ENCODE peak calls at places on chromosome 9, in six cellular contexts. H, X, L, P, F and R are unnamed samples.
A peak's percentile ranks its signal among the peaks of the same experiment; 100 is the strongest.

GRCh38 chr9:78893758-78894157 is 596.8 kb downstream of the PSAT1 start:
- DNase-seq in H (no peak), X (no peak), L (no peak), P (no peak), F (no peak), R (no peak)

GRCh38 chr9:94984891-94985476 is 258.5 kb downstream of the AOPEP start:
- DNase-seq in H (no peak), X (no peak), L (no peak), P (no peak), F (no peak), R (no peak)

GRCh38 chr9:92988215-92988731 is 41.0 kb downstream of the FGD3 start:
- DNase-seq in H (no peak), X (no peak), L (no peak), P (peak; percentile 92), F (no peak), R (no peak)

GRCh38 chr9:32968101-32969011 is 33.1 kb downstream of the APTX start:
- DNase-seq in H (peak; percentile 60), X (no peak), L (peak; percentile 23), P (no peak), F (peak; percentile 47), R (peak; percentile 72)

GRCh38 chr9:33153666-33154065 is 13.5 kb downstream of the B4GALT1 start:
- DNase-seq in H (no peak), X (no peak), L (no peak), P (no peak), F (no peak), R (no peak)

GRCh38 chr9:20511680-20512079 is 110.6 kb downstream of the MLLT3 start:
- DNase-seq in H (no peak), X (no peak), L (no peak), P (no peak), F (no peak), R (no peak)

GRCh38 chr9:89844535-89844934 is 239.7 kb downstream of the GADD45G start:
- DNase-seq in H (no peak), X (peak; percentile 72), L (no peak), P (no peak), F (no peak), R (no peak)

GRCh38 chr9:72476617-72477375 is 44.6 kb upstream of the TMC1 start:
- DNase-seq in H (no peak), X (no peak), L (no peak), P (peak; percentile 98), F (no peak), R (peak; percentile 56)

GRCh38 chr9:4299006-4299795 is 667 bp downstream of the GLIS3 start:
- DNase-seq in H (peak; percentile 65), X (peak; percentile 66), L (peak; percentile 12), P (peak; percentile 34), F (peak; percentile 46), R (peak; percentile 94)

GRCh38 chr9:22693151-22693550 is 246.5 kb downstream of the DMRTA1 start:
- DNase-seq in H (no peak), X (no peak), L (no peak), P (no peak), F (no peak), R (no peak)

GRCh38 chr9:13750061-13750460 is 470.6 kb upstream of the MPDZ start:
- DNase-seq in H (no peak), X (no peak), L (no peak), P (peak; percentile 77), F (no peak), R (peak; percentile 77)

GRCh38 chr9:4097490-4097889 is 202.4 kb downstream of the GLIS3 start:
- DNase-seq in H (no peak), X (no peak), L (no peak), P (no peak), F (no peak), R (no peak)

GRCh38 chr9:38096238-38096805 is 27.3 kb upstream of the SHB start:
- DNase-seq in H (peak; percentile 63), X (no peak), L (peak; percentile 89), P (no peak), F (no peak), R (no peak)

GRCh38 chr9:92564982-92565381 is 29.2 kb upstream of the ECM2 start:
- DNase-seq in H (no peak), X (no peak), L (no peak), P (no peak), F (no peak), R (no peak)

GRCh38 chr9:37963936-37964739 is 60.2 kb upstream of the SLC25A51 start:
- DNase-seq in H (no peak), X (peak; percentile 85), L (no peak), P (peak; percentile 85), F (no peak), R (peak; percentile 94)

GRCh38 chr9:17229945-17230560 is 95.2 kb downstream of the CNTLN start:
- DNase-seq in H (no peak), X (no peak), L (no peak), P (no peak), F (no peak), R (no peak)

GRCh38 chr9:137240321-137240840 is 706 bp upstream of the TUBB4B start:
- DNase-seq in H (peak; percentile 88), X (peak; percentile 90), L (peak; percentile 70), P (no peak), F (peak; percentile 83), R (peak; percentile 98)

GRCh38 chr9:134303601-134304000 is 22.7 kb upstream of the RXRA start:
- DNase-seq in H (peak; percentile 41), X (peak; percentile 21), L (no peak), P (no peak), F (no peak), R (peak; percentile 4)

GRCh38 chr9:72703574-72703973 is 182.2 kb downstream of the TMC1 start:
- DNase-seq in H (no peak), X (no peak), L (no peak), P (no peak), F (no peak), R (no peak)

GRCh38 chr9:125492719-125493118 is 214.3 kb downstream of the MAPKAP1 start:
- DNase-seq in H (no peak), X (no peak), L (no peak), P (no peak), F (no peak), R (no peak)

GRCh38 chr9:130872058-130872453 is 24.6 kb downstream of the QRFP start:
- DNase-seq in H (no peak), X (no peak), L (no peak), P (no peak), F (no peak), R (no peak)

GRCh38 chr9:129665008-129665771 is at the start of gene PRRX2:
- DNase-seq in H (no peak), X (no peak), L (no peak), P (no peak), F (peak; percentile 39), R (peak; percentile 95)

GRCh38 chr9:89418882-89419641 is 78.9 kb downstream of the SEMA4D start:
- DNase-seq in H (no peak), X (no peak), L (no peak), P (no peak), F (no peak), R (no peak)

GRCh38 chr9:87395804-87396458 is 101.7 kb upstream of the DAPK1 start:
- DNase-seq in H (no peak), X (no peak), L (no peak), P (no peak), F (no peak), R (no peak)

GRCh38 chr9:93622725-93623124 is 46.3 kb downstream of the PHF2 start:
- DNase-seq in H (no peak), X (no peak), L (no peak), P (no peak), F (no peak), R (no peak)

GRCh38 chr9:78539904-78540303 is 243.0 kb downstream of the PSAT1 start:
- DNase-seq in H (peak; percentile 85), X (no peak), L (peak; percentile 63), P (peak; percentile 77), F (no peak), R (no peak)

GRCh38 chr9:115964710-115965347 is 188.8 kb upstream of the PAPPA start:
- DNase-seq in H (no peak), X (no peak), L (no peak), P (no peak), F (no peak), R (no peak)

GRCh38 chr9:122356627-122357026 is 14.2 kb upstream of the PTGS1 start:
- DNase-seq in H (no peak), X (no peak), L (no peak), P (no peak), F (no peak), R (no peak)
- TF ChIP-seq CTCF in H (no peak), X (no peak), L (no peak), P (peak; percentile 40), F (no peak), R (peak; percentile 49)

DNA sequence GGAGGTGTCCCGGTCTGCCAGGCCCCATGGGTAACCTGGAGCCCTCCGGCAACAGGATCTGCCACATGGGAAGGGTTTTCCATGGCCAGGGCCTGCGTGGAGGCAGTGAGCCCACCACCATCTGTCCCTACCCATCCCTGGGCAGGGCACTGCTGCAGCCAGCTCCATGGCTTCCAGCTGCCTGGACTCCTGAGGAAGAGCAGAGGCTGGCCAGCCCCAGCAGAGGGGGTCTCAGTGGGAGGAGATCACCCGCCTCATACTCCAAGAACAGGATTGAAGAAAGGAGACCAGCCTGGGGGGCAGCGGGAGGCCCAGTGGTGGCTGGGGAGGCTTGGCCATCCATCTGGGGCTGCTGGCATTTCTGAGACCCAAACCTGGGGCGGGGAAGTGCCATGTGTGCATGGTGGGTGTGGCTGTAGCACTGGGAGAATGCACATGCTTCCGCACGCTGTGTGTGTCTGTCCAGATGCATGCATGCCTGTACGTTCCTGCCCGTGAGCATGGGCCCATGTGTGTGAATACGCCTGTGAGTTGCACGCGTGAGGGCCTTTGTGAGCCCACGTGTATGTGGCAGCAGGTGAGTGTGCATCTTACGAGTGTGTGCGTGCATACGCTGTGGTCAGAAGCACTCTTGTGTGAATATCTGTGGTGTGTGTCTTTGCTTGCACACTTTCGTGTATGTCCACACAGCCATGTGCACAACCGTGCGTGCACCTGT is 78.5 kb downstream of the LMX1B start:
- DNase-seq in H (peak; percentile 43), X (no peak), L (no peak), P (no peak), F (no peak), R (peak; percentile 67)
- H3K27me3 ChIP-seq in H (peaks cover 27% of the 10 kb centered on the region), X (peaks cover 42% of the 10 kb centered on the region), L (peaks cover 24% of the 10 kb centered on the region), P (peaks cover 53% of the 10 kb centered on the region), F (peaks cover 7% of the 10 kb centered on the region), R (peaks cover 4% of the 10 kb centered on the region)

DNA sequence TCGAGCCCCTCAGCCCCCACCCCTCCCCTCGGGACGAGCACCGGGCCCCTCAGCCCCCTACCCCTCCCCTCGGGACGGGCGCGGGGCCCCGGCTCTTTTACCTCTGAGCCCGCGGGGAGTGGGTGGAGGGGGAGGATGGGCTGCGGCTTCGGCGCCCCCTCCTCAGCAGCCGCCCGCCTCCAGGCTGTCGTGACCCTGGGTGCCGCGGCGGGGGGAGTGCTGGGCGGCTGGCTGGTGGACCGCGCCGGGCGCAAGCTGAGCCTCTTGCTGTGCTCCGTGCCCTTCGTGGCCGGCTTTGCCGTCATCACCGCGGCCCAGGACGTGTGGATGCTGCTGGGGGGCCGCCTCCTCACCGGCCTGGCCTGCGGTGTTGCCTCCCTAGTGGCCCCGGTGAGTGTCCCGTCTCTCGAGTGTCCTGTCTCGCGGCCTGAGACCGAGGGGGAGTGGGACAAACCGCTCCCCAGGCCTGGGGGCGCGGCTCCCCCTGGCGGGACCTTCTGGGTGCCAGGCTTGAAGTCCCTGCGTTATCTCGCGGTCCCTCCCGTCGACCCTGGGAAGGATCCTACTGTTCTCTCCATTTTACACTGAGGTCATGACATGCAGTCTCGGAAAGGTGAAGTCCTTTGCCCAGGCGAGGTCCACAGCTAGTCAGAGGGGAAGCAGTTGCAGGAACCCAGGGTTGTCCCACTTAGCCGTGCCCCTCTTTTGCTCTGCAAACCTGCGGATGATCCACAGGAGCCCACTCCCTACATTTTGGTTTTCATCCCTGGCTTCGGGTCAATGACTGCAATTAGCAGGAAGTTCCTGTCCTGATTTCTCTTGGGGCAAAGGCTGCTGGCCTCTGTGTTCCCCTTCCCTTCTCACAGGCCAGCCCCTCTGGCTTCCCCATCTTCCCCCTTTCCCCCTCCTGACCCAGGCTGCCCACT is 1.0 kb downstream of the SLC2A8 start:
- DNase-seq in H (peak; percentile 74), X (peak; percentile 70), L (peak; percentile 48), P (no peak), F (peak; percentile 57), R (peak; percentile 85)
- TF ChIP-seq CTCF in H (peak; percentile 49), X (peak; percentile 55), L (peak; percentile 63), P (peak; percentile 61), F (peak; percentile 50), R (peak; percentile 29)

GRCh38 chr9:112069318-112070169 is 105.6 kb downstream of the SUSD1 start:
- DNase-seq in H (no peak), X (peak; percentile 48), L (no peak), P (no peak), F (no peak), R (no peak)
- H3K27me3 ChIP-seq in H (no peaks in the 10 kb centered on the region), X (no peaks in the 10 kb centered on the region), L (no peaks in the 10 kb centered on the region), P (no peaks in the 10 kb centered on the region), F (no peaks in the 10 kb centered on the region), R (no peaks in the 10 kb centered on the region)